ENCODE peak calls at places on chromosomes 16 and 17, in eight cellular contexts. R is tibial artery, S is IMR-90, H is kidney, E is ascending aorta, G is upper lobe of right lung, I is colonic mucosa, M is uterus. J is an unnamed sample.

GRCh38 chr16:23908790-23909189 is 73.0 kb downstream of the PRKCB start:
- DNase-seq in R (no peak), S (no peak), H (no peak), E (no peak), G (no peak), I (no peak), M (no peak), J (no peak)

GRCh38 chr17:73693016-73693545 is 48.8 kb upstream of the SDK2 start:
- DNase-seq in R (no peak), S (no peak), H (no peak), E (no peak), G (no peak), I (no peak), M (no peak), J (no peak)

GRCh38 chr17:80795737-80796136 is 195.9 kb upstream of the CHMP6 start:
- DNase-seq in R (no peak), S (no peak), H (peak; percentile 71), E (no peak), G (no peak), I (no peak), M (no peak), J (no peak)

GRCh38 chr17:67359960-67360817 is 6.2 kb downstream of the PSMD12 start:
- DNase-seq in R (no peak), S (peak; percentile 45), H (no peak), E (no peak), G (no peak), I (no peak), M (no peak), J (peak; percentile 53)

GRCh38 chr16:5768445-5768844 is 670.9 kb upstream of the EEF2KMT start:
- DNase-seq in R (no peak), S (no peak), H (no peak), E (no peak), G (no peak), I (no peak), M (no peak), J (no peak)

GRCh38 chr17:49496183-49496865 is 1.2 kb downstream of the NGFR start:
- DNase-seq in R (peak; percentile 75), S (peak; percentile 28), H (peak; percentile 90), E (peak; percentile 88), G (peak; percentile 87), I (peak; percentile 76), M (peak; percentile 71), J (peak; percentile 77)

GRCh38 chr16:2835638-2836493 is 5.8 kb downstream of the ZG16B start:
- DNase-seq in R (no peak), S (peak; percentile 98), H (peak; percentile 88), E (no peak), G (peak; percentile 78), I (peak; percentile 70), M (no peak), J (peak; percentile 93)

GRCh38 chr16:57186630-57187507 is 740 bp downstream of the RSPRY1 start:
- DNase-seq in R (peak; percentile 22), S (no peak), H (no peak), E (no peak), G (no peak), I (peak; percentile 65), M (peak; percentile 22), J (peak; percentile 74)

GRCh38 chr16:14398014-14398717 is 231.9 kb downstream of the PARN start:
- DNase-seq in R (no peak), S (peak; percentile 10), H (no peak), E (no peak), G (no peak), I (no peak), M (no peak), J (no peak)

GRCh38 chr17:73393381-73393780 is 81.6 kb upstream of the CDC42EP4 start:
- DNase-seq in R (no peak), S (no peak), H (no peak), E (no peak), G (no peak), I (no peak), M (no peak), J (no peak)

GRCh38 chr16:85395207-85395912 is 217.8 kb upstream of the GSE1 start:
- DNase-seq in R (peak; percentile 88), S (peak; percentile 98), H (peak; percentile 96), E (peak; percentile 96), G (peak; percentile 78), I (peak; percentile 66), M (peak; percentile 94), J (peak; percentile 99)

GRCh38 chr16:85686912-85687591 is 1.7 kb downstream of the GINS2 start:
- DNase-seq in R (no peak), S (no peak), H (peak; percentile 29), E (no peak), G (no peak), I (peak; percentile 51), M (no peak), J (no peak)

GRCh38 chr17:41666708-41667279 is 21.9 kb upstream of the EIF1 start:
- DNase-seq in R (peak; percentile 79), S (peak; percentile 61), H (peak; percentile 93), E (peak; percentile 90), G (peak; percentile 91), I (peak; percentile 92), M (peak; percentile 84), J (peak; percentile 82)

GRCh38 chr17:10019941-10020403 is 114.9 kb upstream of the RCVRN start:
- DNase-seq in R (no peak), S (no peak), H (no peak), E (no peak), G (no peak), I (no peak), M (no peak), J (no peak)

GRCh38 chr17:80599546-80600305 is 55.1 kb downstream of the RPTOR start:
- DNase-seq in R (no peak), S (no peak), H (no peak), E (no peak), G (no peak), I (peak; percentile 81), M (no peak), J (peak; percentile 46)

GRCh38 chr17:37642706-37643105 is 540 bp downstream of the DDX52 start:
- DNase-seq in R (no peak), S (peak; percentile 31), H (no peak), E (no peak), G (no peak), I (no peak), M (no peak), J (peak; percentile 72)

GRCh38 chr17:34248807-34249496 is 6.1 kb upstream of the CCL2 start:
- DNase-seq in R (no peak), S (no peak), H (no peak), E (no peak), G (no peak), I (no peak), M (no peak), J (no peak)

GRCh38 chr17:4937553-4937952 is 2.3 kb downstream of the SLC25A11 start:
- DNase-seq in R (no peak), S (no peak), H (no peak), E (no peak), G (no peak), I (no peak), M (no peak), J (no peak)

GRCh38 chr17:4936436-4936835 is 3.4 kb downstream of the SLC25A11 start:
- DNase-seq in R (no peak), S (no peak), H (no peak), E (no peak), G (no peak), I (no peak), M (no peak), J (no peak)

GRCh38 chr17:4939554-4939803 is 367 bp downstream of the SLC25A11 start:
- DNase-seq in R (no peak), S (no peak), H (peak; percentile 86), E (peak; percentile 70), G (peak; percentile 78), I (no peak), M (no peak), J (peak; percentile 55)

GRCh38 chr17:4938670-4939553 is 934 bp downstream of the SLC25A11 start:
- DNase-seq in R (no peak), S (no peak), H (no peak), E (no peak), G (no peak), I (no peak), M (no peak), J (no peak)

DNA sequence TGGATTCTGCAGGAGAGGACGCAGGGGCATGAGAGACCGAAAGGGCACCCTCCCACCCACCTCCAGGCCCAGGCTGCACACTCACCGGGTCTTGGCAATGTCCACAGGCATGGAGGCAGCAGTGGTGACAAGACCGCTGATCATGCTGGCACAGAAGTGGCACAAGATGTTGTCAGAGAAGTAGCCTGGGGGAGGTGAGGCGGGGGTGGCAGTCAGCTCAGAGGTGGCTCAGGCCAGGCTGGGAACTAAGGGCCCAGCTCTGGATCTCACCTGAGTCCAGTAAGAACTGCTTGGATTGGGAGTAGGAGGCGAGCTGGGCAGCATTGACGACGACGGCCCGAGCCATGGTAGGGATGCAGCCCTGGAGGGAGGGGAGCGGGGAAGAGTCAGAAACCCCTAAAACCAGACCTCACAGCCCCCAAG is 1.8 kb downstream of the SLC25A11 start:
- DNase-seq in R (no peak), S (no peak), H (no peak), E (no peak), G (no peak), I (no peak), M (no peak), J (no peak)
- H3K4me3 ChIP-seq in R (no peak overlapping the region), S (no peak overlapping the region), H (no peak overlapping the region), E (no peak overlapping the region), G (no peak overlapping the region), I (no peak overlapping the region), M (no peak overlapping the region), J (peak overlapping the region; percentile 94)

DNA sequence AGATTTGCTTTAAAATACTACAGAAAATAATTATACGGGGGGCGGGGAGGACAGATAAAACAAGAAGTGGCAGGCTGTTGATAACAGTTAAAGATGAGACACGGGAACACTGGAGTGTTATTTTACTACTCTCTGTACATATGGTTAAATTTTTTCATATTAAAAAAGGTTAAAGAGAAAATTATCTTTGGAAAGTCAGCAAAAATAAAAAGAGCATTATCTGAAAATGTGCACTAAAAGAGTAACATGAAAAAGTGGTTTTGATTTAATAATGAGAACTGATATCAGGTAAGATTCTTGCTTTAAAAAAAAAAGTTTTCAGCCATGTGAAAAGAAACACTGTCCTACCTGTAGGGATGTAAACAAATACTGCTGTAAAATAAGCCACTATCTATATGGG is 46.9 kb downstream of the ERN1 start:
- DNase-seq in R (no peak), S (no peak), H (no peak), E (no peak), G (no peak), I (no peak), M (no peak), J (no peak)
- H3K4me3 ChIP-seq in R (no peak overlapping the region), S (no peak overlapping the region), H (no peak overlapping the region), E (no peak overlapping the region), G (no peak overlapping the region), I (no peak overlapping the region), M (no peak overlapping the region), J (no peak overlapping the region)

GRCh38 chr17:72176902-72177660 is 56.3 kb downstream of the SOX9 start:
- DNase-seq in R (no peak), S (peak; percentile 77), H (no peak), E (no peak), G (no peak), I (peak; percentile 64), M (no peak), J (peak; percentile 8)
- H3K4me3 ChIP-seq in R (no peak overlapping the region), S (no peak overlapping the region), H (no peak overlapping the region), E (no peak overlapping the region), G (no peak overlapping the region), I (no peak overlapping the region), M (no peak overlapping the region), J (no peak overlapping the region)

DNA sequence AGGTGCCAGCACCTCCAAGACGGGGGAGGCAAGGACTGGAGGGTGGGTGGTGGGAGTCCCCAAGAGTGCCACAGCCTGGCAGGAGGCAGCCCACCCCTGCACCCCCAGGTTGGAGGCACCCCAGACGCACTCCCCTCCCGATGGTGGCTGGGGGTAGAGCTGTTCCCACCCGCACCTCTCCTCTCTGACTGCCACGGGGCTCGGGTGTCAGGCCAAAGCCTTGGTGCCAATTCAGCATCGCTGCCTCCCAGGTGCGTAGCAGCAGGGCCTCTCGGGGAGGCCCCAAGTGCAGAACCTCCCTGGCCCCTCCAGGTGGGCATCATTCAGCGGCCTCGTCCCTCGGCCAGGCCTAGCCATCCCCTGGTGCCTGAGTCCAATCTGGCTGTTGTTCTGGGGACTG is 81.1 kb downstream of the ENGASE start:
- DNase-seq in R (no peak), S (no peak), H (no peak), E (no peak), G (no peak), I (no peak), M (no peak), J (no peak)
- H3K4me3 ChIP-seq in R (no peak overlapping the region), S (no peak overlapping the region), H (no peak overlapping the region), E (no peak overlapping the region), G (no peak overlapping the region), I (no peak overlapping the region), M (no peak overlapping the region), J (no peak overlapping the region)